ENCODE peak calls at places on chromosomes 16 and 17, in seven cellular contexts. O is suprapubic skin, H is astrocyte of the cerebellum, I is WTC11, Q is fibroblast of the aortic adventitia, W is B cell, X is cardiac fibroblast. D is an unnamed sample.

GRCh38 chr16:73713817-73714495 is 582.7 kb upstream of the PSMD7 start:
- DNase-seq in O (no peak), H (no peak), I (peak), Q (no peak), W (no peak), X (peak), D (no peak)

GRCh38 chr16:67663151-67663876 is 2.6 kb downstream of the PARD6A start:
- DNase-seq in O (peak), H (no peak), I (peak), Q (no peak), W (no peak), X (no peak), D (peak)

GRCh38 chr16:52050418-52050817 is 496.5 kb downstream of the TOX3 start:
- DNase-seq in O (no peak), H (no peak), I (no peak), Q (no peak), W (no peak), X (peak), D (no peak)

GRCh38 chr17:82031885-82032627 is 578 bp downstream of the RAC3 start:
- DNase-seq in O (no peak), H (no peak), I (peak), Q (no peak), W (no peak), X (no peak), D (no peak)

GRCh38 chr16:69204106-69204655 is 17.2 kb downstream of the SNTB2 start:
- DNase-seq in O (no peak), H (no peak), I (no peak), Q (no peak), W (no peak), X (no peak), D (no peak)

GRCh38 chr16:2715519-2715918 is 4.5 kb downstream of the PRSS27 start:
- DNase-seq in O (no peak), H (no peak), I (peak), Q (peak), W (peak), X (peak), D (no peak)

GRCh38 chr17:27609606-27610303 is 21.2 kb upstream of the LGALS9 start:
- DNase-seq in O (no peak), H (peak), I (peak), Q (peak), W (no peak), X (peak), D (no peak)

GRCh38 chr17:19332371-19333131 is 30.0 kb downstream of the B9D1 start:
- DNase-seq in O (no peak), H (no peak), I (no peak), Q (no peak), W (no peak), X (no peak), D (peak)

GRCh38 chr17:20965492-20965891 is 77.3 kb downstream of the USP22 start:
- DNase-seq in O (no peak), H (no peak), I (no peak), Q (no peak), W (no peak), X (no peak), D (no peak)

GRCh38 chr16:66026211-66026610 is 340.3 kb upstream of the CDH5 start:
- DNase-seq in O (no peak), H (no peak), I (peak), Q (no peak), W (no peak), X (peak), D (no peak)

GRCh38 chr16:67235816-67236547 is 9.1 kb downstream of the TMEM208 start:
- DNase-seq in O (no peak), H (no peak), I (no peak), Q (no peak), W (no peak), X (no peak), D (no peak)

GRCh38 chr16:55239723-55240122 is 84.3 kb upstream of the IRX6 start:
- DNase-seq in O (no peak), H (no peak), I (no peak), Q (no peak), W (no peak), X (no peak), D (no peak)

GRCh38 chr17:44221072-44221861 is 1.8 kb upstream of the UBTF start:
- DNase-seq in O (peak), H (peak), I (peak), Q (peak), W (peak), X (peak), D (peak)

GRCh38 chr16:35795361-35796029 is 2336.1 kb downstream of the TP53TG3F start:
- DNase-seq in O (no peak), H (no peak), I (no peak), Q (no peak), W (no peak), X (no peak), D (no peak)

GRCh38 chr16:48168089-48168488 is 12.3 kb upstream of the ABCC12 start:
- DNase-seq in O (no peak), H (no peak), I (no peak), Q (no peak), W (no peak), X (no peak), D (no peak)

GRCh38 chr17:27807567-27808470 is 7.5 kb upstream of the NOS2 start:
- DNase-seq in O (no peak), H (no peak), I (no peak), Q (no peak), W (peak), X (no peak), D (no peak)

GRCh38 chr16:69848635-69849545 is 86.8 kb downstream of the WWP2 start:
- DNase-seq in O (peak), H (peak), I (no peak), Q (peak), W (no peak), X (peak), D (peak)

GRCh38 chr16:68074850-68075249 is 10.3 kb upstream of the NFATC3 start:
- DNase-seq in O (no peak), H (no peak), I (no peak), Q (no peak), W (peak), X (no peak), D (no peak)

GRCh38 chr17:2421315-2422147 is 20.7 kb upstream of the MNT start:
- DNase-seq in O (no peak), H (no peak), I (peak), Q (no peak), W (no peak), X (no peak), D (no peak)
- TF ChIP-seq CTCF in O (no peak), H (no peak), I (no peak), Q (no peak), W (no peak), X (no peak), D (no peak)

DNA sequence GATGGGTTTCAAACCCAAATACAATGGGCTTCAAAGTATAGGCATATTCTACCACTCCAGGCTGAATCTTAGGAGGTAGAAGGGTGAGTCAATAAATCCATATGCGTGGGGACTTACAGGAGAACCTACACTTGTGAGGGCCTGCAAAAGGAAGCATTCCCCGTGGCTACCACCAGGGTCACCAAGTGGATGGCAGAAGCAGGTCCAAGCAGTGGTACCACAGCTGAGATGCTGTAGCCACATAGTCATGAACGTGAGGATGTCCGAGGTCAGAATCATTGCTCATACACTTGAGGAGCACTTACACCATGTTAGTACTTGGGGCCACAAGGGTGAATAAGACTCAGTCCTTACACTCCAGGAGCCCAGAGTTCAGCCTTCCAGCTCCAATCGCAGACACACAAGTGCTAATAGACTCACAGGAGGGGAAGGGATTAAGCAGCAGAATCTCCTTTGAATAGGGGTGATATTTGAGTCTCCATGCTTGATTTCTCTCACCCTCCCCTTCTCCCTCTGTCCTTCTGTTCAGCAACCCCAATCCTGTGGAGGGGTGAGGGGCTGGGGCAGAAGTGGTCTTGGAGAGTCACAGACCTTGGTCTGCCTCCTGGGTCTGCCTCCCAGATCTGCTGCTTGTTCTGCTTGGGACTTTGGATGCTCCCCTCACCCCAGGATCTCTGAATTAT is 42.5 kb upstream of the ASIC2 start:
- DNase-seq in O (no peak), H (no peak), I (peak), Q (no peak), W (no peak), X (peak), D (no peak)
- TF ChIP-seq CTCF in O (no peak), H (no peak), I (no peak), Q (no peak), W (no peak), X (no peak), D (no peak)

GRCh38 chr17:51546114-51546513 is 285.8 kb downstream of the UTP18 start:
- DNase-seq in O (no peak), H (no peak), I (no peak), Q (no peak), W (no peak), X (no peak), D (no peak)

DNA sequence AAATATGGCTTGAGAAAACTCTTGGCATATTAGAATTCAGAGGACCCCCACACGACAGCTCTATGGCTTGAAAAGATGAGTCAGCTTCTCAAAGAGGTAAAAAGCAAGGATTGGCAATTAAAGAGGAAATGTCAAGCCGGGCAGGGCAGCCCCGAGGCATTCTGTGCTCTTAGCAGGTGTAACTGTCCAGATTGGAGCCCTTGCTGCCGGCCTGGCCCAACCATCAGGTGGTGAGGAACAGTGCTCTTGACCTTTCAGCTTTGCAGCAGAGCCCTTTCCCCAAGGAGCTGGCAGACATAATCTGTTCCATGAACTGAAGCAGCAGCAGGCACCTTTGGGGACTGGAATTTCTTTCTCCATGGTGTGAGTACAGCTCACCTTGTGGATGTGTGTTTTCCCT is 287.8 kb downstream of the UTP18 start:
- DNase-seq in O (no peak), H (no peak), I (no peak), Q (no peak), W (no peak), X (no peak), D (no peak)
- TF ChIP-seq CTCF in O (no peak), H (no peak), I (no peak), Q (no peak), W (no peak), X (no peak), D (no peak)

GRCh38 chr17:73643846-73644144 is 450 bp downstream of the SDK2 start:
- DNase-seq in O (no peak), H (no peak), I (no peak), Q (no peak), W (no peak), X (no peak), D (no peak)

GRCh38 chr17:73643012-73643845 is 1.0 kb downstream of the SDK2 start:
- DNase-seq in O (no peak), H (no peak), I (peak), Q (no peak), W (no peak), X (no peak), D (no peak)

GRCh38 chr17:73646409-73647305 is 2.4 kb upstream of the SDK2 start:
- DNase-seq in O (no peak), H (no peak), I (peak), Q (no peak), W (no peak), X (no peak), D (no peak)

GRCh38 chr17:73644145-73645049 is at the start of gene SDK2:
- DNase-seq in O (no peak), H (no peak), I (no peak), Q (no peak), W (no peak), X (no peak), D (no peak)

DNA sequence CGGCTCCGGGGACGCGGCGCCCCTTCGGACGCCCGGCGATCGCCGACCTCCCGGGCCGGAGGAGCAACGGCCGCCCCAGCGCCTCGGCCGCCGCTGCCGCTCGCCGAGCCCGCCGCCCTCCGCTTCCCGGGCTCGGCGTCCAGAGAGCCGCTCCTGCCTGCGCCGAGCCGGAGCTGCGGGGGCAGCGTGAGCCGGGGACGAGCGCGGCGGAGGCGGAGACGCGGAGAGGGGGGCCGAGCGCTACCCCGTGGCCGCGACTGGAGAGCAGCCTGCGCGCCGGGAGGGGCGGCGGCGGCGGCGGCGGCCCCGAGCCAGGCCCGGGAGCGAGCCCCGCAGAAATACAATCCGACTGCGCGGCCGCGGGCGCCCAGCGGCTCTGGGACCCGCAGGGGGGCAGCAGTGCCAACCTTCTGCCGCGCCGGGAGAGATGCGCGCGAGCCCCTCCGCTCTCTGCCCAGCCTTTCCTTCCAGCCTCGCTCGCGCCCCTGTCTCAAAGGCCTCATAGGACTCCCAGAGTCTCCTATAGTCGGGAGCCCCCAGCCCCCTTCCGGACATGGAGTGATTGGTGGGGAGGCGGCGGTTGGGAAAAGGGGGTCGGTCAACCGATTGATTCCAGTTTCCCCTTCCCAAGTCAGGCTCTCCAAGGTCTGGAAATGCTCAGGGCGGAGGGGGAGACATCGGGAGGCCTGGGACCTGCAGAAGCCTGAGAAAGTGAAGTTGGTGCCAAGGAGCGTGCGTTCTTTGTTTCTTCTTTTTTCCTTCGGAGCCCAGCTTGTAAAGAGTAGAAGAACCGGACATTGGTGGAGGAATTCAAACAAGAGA is 1.0 kb upstream of the SDK2 start:
- DNase-seq in O (no peak), H (no peak), I (peak), Q (no peak), W (no peak), X (no peak), D (no peak)
- TF ChIP-seq CTCF in O (no peak), H (no peak), I (no peak), Q (no peak), W (no peak), X (no peak), D (no peak)

DNA sequence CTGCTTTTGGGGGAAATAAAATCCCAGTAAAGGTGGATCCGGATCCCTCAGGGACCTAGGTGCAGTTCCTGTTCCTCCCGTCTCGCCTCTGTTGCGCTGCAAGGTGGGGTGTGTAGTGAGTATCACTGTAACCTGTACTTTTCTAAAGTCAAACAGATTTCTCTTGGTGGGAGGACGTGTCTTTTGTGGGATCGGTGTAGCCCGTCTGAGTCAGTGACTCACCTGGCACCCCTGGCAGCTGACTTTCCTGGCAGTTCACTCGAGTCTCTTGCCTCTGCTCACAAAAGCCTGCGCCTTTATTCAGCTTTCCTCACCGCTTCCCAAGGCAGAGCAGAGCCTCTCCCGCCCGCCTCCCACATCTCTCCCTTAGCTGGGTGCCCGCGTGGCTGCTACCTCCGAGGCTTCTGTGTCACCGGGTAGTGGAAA is 85.7 kb downstream of the CMIP start:
- DNase-seq in O (no peak), H (no peak), I (no peak), Q (no peak), W (no peak), X (no peak), D (no peak)
- TF ChIP-seq CTCF in O (no peak), H (no peak), I (no peak), Q (no peak), W (no peak), X (no peak), D (no peak)

D was measured in sigmoid colon.